ENCODE peak calls at places on chromosomes 13 and 19, in nine cellular contexts. One of them, this sample, is unnamed.

GRCh38 chr13:113651511-113652403 is 6.2 kb downstream of the ATP4B start:
- DNase-seq in stomach: peak
- DNase-seq in fibroblast of mammary gland: no peak
- DNase-seq in astrocyte of the spinal cord: no peak
- DNase-seq in thoracic aorta: no peak
- DNase-seq in PC-3: no peak
- DNase-seq in fibroblast of pulmonary artery: no peak
- DNase-seq in upper lobe of right lung: peak
- DNase-seq in psoas muscle: peak
- DNase-seq in this sample: no peak

GRCh38 chr13:27264181-27264580 is 6.4 kb upstream of the RASL11A start:
- DNase-seq in psoas muscle: no peak
- DNase-seq in astrocyte of the spinal cord: peak
- DNase-seq in fibroblast of mammary gland: peak
- DNase-seq in stomach: no peak
- DNase-seq in thoracic aorta: no peak
- DNase-seq in PC-3: no peak
- DNase-seq in upper lobe of right lung: no peak
- DNase-seq in fibroblast of pulmonary artery: peak
- DNase-seq in this sample: peak

GRCh38 chr13:48411281-48412099 is 1.4 kb downstream of the LPAR6 start:
- DNase-seq in fibroblast of mammary gland: peak
- DNase-seq in psoas muscle: no peak
- DNase-seq in fibroblast of pulmonary artery: no peak
- DNase-seq in PC-3: peak
- DNase-seq in stomach: no peak
- DNase-seq in thoracic aorta: no peak
- DNase-seq in astrocyte of the spinal cord: peak
- DNase-seq in upper lobe of right lung: no peak
- DNase-seq in this sample: no peak

GRCh38 chr19:971795-972194 is 12.3 kb upstream of the WDR18 start:
- DNase-seq in psoas muscle: no peak
- DNase-seq in stomach: no peak
- DNase-seq in astrocyte of the spinal cord: no peak
- DNase-seq in upper lobe of right lung: no peak
- DNase-seq in fibroblast of mammary gland: no peak
- DNase-seq in fibroblast of pulmonary artery: no peak
- DNase-seq in thoracic aorta: no peak
- DNase-seq in PC-3: no peak
- DNase-seq in this sample: no peak

GRCh38 chr19:15897026-15897737 is 692 bp downstream of the CYP4F2 start:
- DNase-seq in fibroblast of pulmonary artery: no peak
- DNase-seq in psoas muscle: no peak
- DNase-seq in upper lobe of right lung: no peak
- DNase-seq in PC-3: no peak
- DNase-seq in fibroblast of mammary gland: no peak
- DNase-seq in stomach: no peak
- DNase-seq in thoracic aorta: no peak
- DNase-seq in astrocyte of the spinal cord: no peak
- DNase-seq in this sample: no peak

GRCh38 chr13:78121459-78122348 is 203.1 kb upstream of the EDNRB start:
- DNase-seq in stomach: peak
- DNase-seq in upper lobe of right lung: no peak
- DNase-seq in PC-3: peak
- DNase-seq in fibroblast of pulmonary artery: peak
- DNase-seq in thoracic aorta: no peak
- DNase-seq in astrocyte of the spinal cord: peak
- DNase-seq in fibroblast of mammary gland: peak
- DNase-seq in psoas muscle: peak
- DNase-seq in this sample: peak

GRCh38 chr19:17347361-17347760 is 10.0 kb downstream of the GTPBP3 start:
- DNase-seq in fibroblast of pulmonary artery: peak
- DNase-seq in fibroblast of mammary gland: no peak
- DNase-seq in thoracic aorta: no peak
- DNase-seq in stomach: no peak
- DNase-seq in astrocyte of the spinal cord: peak
- DNase-seq in upper lobe of right lung: no peak
- DNase-seq in PC-3: no peak
- DNase-seq in psoas muscle: no peak
- DNase-seq in this sample: no peak

GRCh38 chr13:111022886-111023285 is 92.2 kb upstream of the ARHGEF7 start:
- DNase-seq in PC-3: peak
- DNase-seq in thoracic aorta: no peak
- DNase-seq in fibroblast of mammary gland: no peak
- DNase-seq in upper lobe of right lung: no peak
- DNase-seq in stomach: no peak
- DNase-seq in psoas muscle: no peak
- DNase-seq in astrocyte of the spinal cord: no peak
- DNase-seq in fibroblast of pulmonary artery: no peak
- DNase-seq in this sample: no peak

GRCh38 chr19:30160426-30160825 is 211.8 kb upstream of the ZNF536 start:
- DNase-seq in thoracic aorta: no peak
- DNase-seq in PC-3: no peak
- DNase-seq in astrocyte of the spinal cord: no peak
- DNase-seq in stomach: no peak
- DNase-seq in psoas muscle: peak
- DNase-seq in fibroblast of pulmonary artery: no peak
- DNase-seq in fibroblast of mammary gland: no peak
- DNase-seq in upper lobe of right lung: no peak
- DNase-seq in this sample: no peak

GRCh38 chr19:38417544-38418506 is 8.2 kb downstream of the RASGRP4 start:
- DNase-seq in fibroblast of mammary gland: no peak
- DNase-seq in PC-3: peak
- DNase-seq in psoas muscle: peak
- DNase-seq in stomach: peak
- DNase-seq in fibroblast of pulmonary artery: no peak
- DNase-seq in astrocyte of the spinal cord: no peak
- DNase-seq in thoracic aorta: no peak
- DNase-seq in upper lobe of right lung: peak
- DNase-seq in this sample: no peak
- H3K4me3 ChIP-seq in fibroblast of mammary gland: no peak
- H3K4me3 ChIP-seq in PC-3: peak
- H3K4me3 ChIP-seq in psoas muscle: peak
- H3K4me3 ChIP-seq in stomach: peak
- H3K4me3 ChIP-seq in fibroblast of pulmonary artery: no peak
- H3K4me3 ChIP-seq in astrocyte of the spinal cord: peak
- H3K4me3 ChIP-seq in thoracic aorta: peak
- H3K4me3 ChIP-seq in upper lobe of right lung: peak
- H3K4me3 ChIP-seq in this sample: peak

GRCh38 chr19:10566658-10567410 is 1.0 kb upstream of the KRI1 start:
- DNase-seq in stomach: no peak
- DNase-seq in PC-3: no peak
- DNase-seq in psoas muscle: peak
- DNase-seq in fibroblast of pulmonary artery: no peak
- DNase-seq in upper lobe of right lung: no peak
- DNase-seq in thoracic aorta: no peak
- DNase-seq in fibroblast of mammary gland: no peak
- DNase-seq in astrocyte of the spinal cord: no peak
- DNase-seq in this sample: no peak

GRCh38 chr19:10568444-10568825 is 344 bp downstream of the CDKN2D start:
- DNase-seq in psoas muscle: no peak
- DNase-seq in upper lobe of right lung: peak
- DNase-seq in fibroblast of pulmonary artery: no peak
- DNase-seq in PC-3: peak
- DNase-seq in stomach: peak
- DNase-seq in thoracic aorta: no peak
- DNase-seq in fibroblast of mammary gland: no peak
- DNase-seq in astrocyte of the spinal cord: peak
- DNase-seq in this sample: no peak

GRCh38 chr19:10566408-10566657 is 523 bp upstream of the KRI1 start:
- DNase-seq in upper lobe of right lung: no peak
- DNase-seq in stomach: no peak
- DNase-seq in fibroblast of mammary gland: no peak
- DNase-seq in psoas muscle: no peak
- DNase-seq in astrocyte of the spinal cord: no peak
- DNase-seq in PC-3: no peak
- DNase-seq in thoracic aorta: no peak
- DNase-seq in fibroblast of pulmonary artery: no peak
- DNase-seq in this sample: no peak

GRCh38 chr19:10567696-10568443 is 909 bp downstream of the CDKN2D start:
- DNase-seq in thoracic aorta: no peak
- DNase-seq in astrocyte of the spinal cord: no peak
- DNase-seq in PC-3: no peak
- DNase-seq in upper lobe of right lung: no peak
- DNase-seq in stomach: no peak
- DNase-seq in psoas muscle: no peak
- DNase-seq in fibroblast of mammary gland: no peak
- DNase-seq in fibroblast of pulmonary artery: no peak
- DNase-seq in this sample: no peak

DNA sequence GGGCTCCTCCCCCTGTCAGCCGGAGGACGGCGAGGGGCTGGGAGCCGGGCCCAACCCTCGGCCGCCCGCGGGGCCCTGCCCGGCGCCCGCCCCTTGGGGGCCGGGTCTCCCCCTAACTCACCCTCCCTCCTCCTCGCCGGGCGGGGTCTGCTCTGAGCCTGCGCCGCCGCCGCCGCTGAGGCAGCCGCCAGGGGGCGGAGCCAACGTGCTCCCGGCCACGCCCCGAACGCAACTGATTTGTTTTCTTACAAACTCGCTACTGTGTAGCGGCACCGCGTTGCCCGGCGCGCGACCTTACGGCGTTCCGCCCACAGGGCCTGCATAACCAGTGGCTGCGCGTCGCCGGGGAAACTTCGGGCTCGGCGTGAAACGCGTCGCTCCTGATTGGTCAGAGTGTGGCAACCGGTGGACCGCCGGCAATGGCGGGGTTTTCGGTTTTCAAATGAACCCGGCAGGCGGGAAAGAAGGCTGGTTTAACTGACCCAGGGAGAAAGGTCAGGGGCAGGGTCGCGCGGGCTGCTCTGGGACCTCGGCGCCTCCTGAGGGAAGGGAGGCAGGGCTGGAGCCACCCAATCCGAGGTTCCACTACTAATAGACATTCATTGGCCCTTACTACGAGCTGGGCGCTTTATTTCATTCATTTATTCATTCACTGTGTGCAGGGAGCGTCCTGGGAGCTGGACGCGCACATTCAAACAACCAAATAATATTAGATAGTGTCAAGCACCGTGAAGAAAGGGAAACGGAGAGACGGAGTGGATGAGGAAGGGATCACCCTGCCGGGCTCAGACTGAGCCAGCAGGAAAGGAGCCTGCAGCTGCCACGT is at the start of gene CDKN2D:
- DNase-seq in thoracic aorta: peak
- DNase-seq in psoas muscle: peak
- DNase-seq in stomach: peak
- DNase-seq in astrocyte of the spinal cord: peak
- DNase-seq in fibroblast of pulmonary artery: peak
- DNase-seq in upper lobe of right lung: peak
- DNase-seq in PC-3: peak
- DNase-seq in fibroblast of mammary gland: peak
- DNase-seq in this sample: peak
- TF ChIP-seq CTCF in thoracic aorta: peak
- TF ChIP-seq CTCF in psoas muscle: peak
- TF ChIP-seq CTCF in stomach: peak
- TF ChIP-seq CTCF in astrocyte of the spinal cord: no peak
- TF ChIP-seq CTCF in fibroblast of pulmonary artery: no peak
- TF ChIP-seq CTCF in upper lobe of right lung: peak
- TF ChIP-seq CTCF in PC-3: no peak
- TF ChIP-seq CTCF in fibroblast of mammary gland: no peak
- TF ChIP-seq CTCF in this sample: no peak

DNA sequence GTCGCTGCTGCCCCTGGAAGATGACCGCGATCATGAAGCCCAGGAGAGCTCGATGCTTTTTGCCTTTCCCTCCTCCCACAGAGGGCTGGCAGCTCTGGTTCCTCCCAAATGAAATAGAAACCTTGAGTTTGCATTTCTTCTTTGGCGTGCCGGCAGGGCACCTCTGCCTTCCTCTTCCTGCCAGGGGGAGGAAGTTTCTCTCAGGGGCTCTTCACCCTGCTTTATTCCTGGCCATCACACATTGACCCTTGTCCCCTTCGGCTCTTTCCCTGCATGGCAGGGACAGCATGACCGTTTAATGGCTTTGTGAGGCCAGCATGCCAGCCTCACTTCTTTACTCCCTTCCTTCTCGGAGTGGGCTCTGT is 47.9 kb downstream of the ACTN4 start:
- DNase-seq in fibroblast of mammary gland: no peak
- DNase-seq in stomach: no peak
- DNase-seq in upper lobe of right lung: peak
- DNase-seq in PC-3: no peak
- DNase-seq in psoas muscle: no peak
- DNase-seq in thoracic aorta: no peak
- DNase-seq in astrocyte of the spinal cord: no peak
- DNase-seq in fibroblast of pulmonary artery: no peak
- DNase-seq in this sample: no peak
- H3K4me3 ChIP-seq in fibroblast of mammary gland: no peak
- H3K4me3 ChIP-seq in stomach: no peak
- H3K4me3 ChIP-seq in upper lobe of right lung: no peak
- H3K4me3 ChIP-seq in PC-3: no peak
- H3K4me3 ChIP-seq in psoas muscle: peak
- H3K4me3 ChIP-seq in thoracic aorta: peak
- H3K4me3 ChIP-seq in astrocyte of the spinal cord: no peak
- H3K4me3 ChIP-seq in fibroblast of pulmonary artery: no peak
- H3K4me3 ChIP-seq in this sample: no peak

GRCh38 chr13:41563501-41564001 is 106.2 kb downstream of the RGCC start:
- DNase-seq in stomach: no peak
- DNase-seq in fibroblast of mammary gland: peak
- DNase-seq in astrocyte of the spinal cord: peak
- DNase-seq in fibroblast of pulmonary artery: peak
- DNase-seq in upper lobe of right lung: no peak
- DNase-seq in thoracic aorta: no peak
- DNase-seq in PC-3: peak
- DNase-seq in psoas muscle: no peak
- DNase-seq in this sample: peak

GRCh38 chr13:41564046-41564445 is 106.7 kb downstream of the RGCC start:
- DNase-seq in fibroblast of mammary gland: no peak
- DNase-seq in fibroblast of pulmonary artery: peak
- DNase-seq in stomach: no peak
- DNase-seq in psoas muscle: no peak
- DNase-seq in astrocyte of the spinal cord: no peak
- DNase-seq in thoracic aorta: no peak
- DNase-seq in upper lobe of right lung: no peak
- DNase-seq in PC-3: no peak
- DNase-seq in this sample: no peak

GRCh38 chr13:41565221-41565620 is 107.9 kb downstream of the RGCC start:
- DNase-seq in fibroblast of mammary gland: peak
- DNase-seq in astrocyte of the spinal cord: peak
- DNase-seq in stomach: no peak
- DNase-seq in upper lobe of right lung: no peak
- DNase-seq in fibroblast of pulmonary artery: peak
- DNase-seq in psoas muscle: no peak
- DNase-seq in PC-3: no peak
- DNase-seq in thoracic aorta: no peak
- DNase-seq in this sample: peak

GRCh38 chr13:41568143-41568989 is 111.0 kb downstream of the RGCC start:
- DNase-seq in fibroblast of mammary gland: no peak
- DNase-seq in psoas muscle: no peak
- DNase-seq in PC-3: no peak
- DNase-seq in thoracic aorta: no peak
- DNase-seq in upper lobe of right lung: no peak
- DNase-seq in astrocyte of the spinal cord: no peak
- DNase-seq in stomach: no peak
- DNase-seq in fibroblast of pulmonary artery: no peak
- DNase-seq in this sample: no peak

DNA sequence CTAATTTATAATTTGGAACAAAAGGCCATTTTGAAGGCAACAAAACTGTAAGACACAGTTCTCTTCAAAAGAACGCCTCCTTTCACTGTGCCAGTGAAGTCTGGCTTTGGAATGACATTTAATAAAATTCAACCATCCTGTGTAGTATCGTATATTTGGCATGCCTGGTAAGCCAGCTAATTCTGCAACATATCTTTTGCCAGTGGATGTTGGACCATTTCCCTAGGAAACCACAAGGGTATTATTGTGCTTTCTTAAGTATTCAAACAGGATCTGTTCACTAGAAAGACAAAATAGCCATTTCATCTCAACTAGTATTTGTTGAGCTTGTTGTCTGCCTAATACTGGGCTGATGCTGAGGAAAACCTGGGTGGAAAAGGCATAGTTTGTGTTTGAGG is 111.6 kb downstream of the RGCC start:
- DNase-seq in upper lobe of right lung: no peak
- DNase-seq in thoracic aorta: no peak
- DNase-seq in astrocyte of the spinal cord: peak
- DNase-seq in PC-3: no peak
- DNase-seq in stomach: no peak
- DNase-seq in psoas muscle: no peak
- DNase-seq in fibroblast of mammary gland: peak
- DNase-seq in fibroblast of pulmonary artery: peak
- DNase-seq in this sample: peak
- TF ChIP-seq CTCF in upper lobe of right lung: no peak
- TF ChIP-seq CTCF in thoracic aorta: peak
- TF ChIP-seq CTCF in astrocyte of the spinal cord: no peak
- TF ChIP-seq CTCF in PC-3: no peak
- TF ChIP-seq CTCF in stomach: no peak
- TF ChIP-seq CTCF in psoas muscle: no peak
- TF ChIP-seq CTCF in fibroblast of mammary gland: no peak
- TF ChIP-seq CTCF in fibroblast of pulmonary artery: no peak
- TF ChIP-seq CTCF in this sample: no peak